ENCODE peak calls at places on chromosomes 6 and 20, in five cellular contexts. One of them, this sample, is unnamed.

GRCh38 chr20:45924391-45925261 is 9.9 kb upstream of the PCIF1 start:
- DNase-seq in K562: no peak
- DNase-seq in A549: no peak
- DNase-seq in H1: no peak
- DNase-seq in HepG2: peak
- DNase-seq in this sample: no peak

GRCh38 chr6:164185342-164185920 is 770.9 kb downstream of the QKI start:
- DNase-seq in K562: no peak
- DNase-seq in A549: no peak
- DNase-seq in H1: no peak
- DNase-seq in HepG2: no peak
- DNase-seq in this sample: no peak

GRCh38 chr20:64100566-64100888 is 6.8 kb downstream of the NPBWR2 start:
- DNase-seq in K562: no peak
- DNase-seq in A549: no peak
- DNase-seq in H1: no peak
- DNase-seq in HepG2: no peak
- DNase-seq in this sample: no peak

GRCh38 chr6:36374956-36375355 is 12.5 kb downstream of the ETV7 start:
- DNase-seq in K562: no peak
- DNase-seq in A549: no peak
- DNase-seq in H1: no peak
- DNase-seq in HepG2: no peak
- DNase-seq in this sample: no peak

GRCh38 chr20:58642465-58642864 is 8.6 kb upstream of the STX16 start:
- DNase-seq in K562: no peak
- DNase-seq in A549: no peak
- DNase-seq in H1: no peak
- DNase-seq in HepG2: no peak
- DNase-seq in this sample: no peak

GRCh38 chr6:84645563-84646266 is 118.7 kb downstream of the TBX18 start:
- DNase-seq in K562: no peak
- DNase-seq in A549: no peak
- DNase-seq in H1: no peak
- DNase-seq in HepG2: no peak
- DNase-seq in this sample: no peak

GRCh38 chr6:36659271-36659670 is 19.2 kb upstream of the CDKN1A start:
- DNase-seq in K562: no peak
- DNase-seq in A549: no peak
- DNase-seq in H1: no peak
- DNase-seq in HepG2: no peak
- DNase-seq in this sample: no peak

GRCh38 chr6:139882234-139882633 is 507.8 kb upstream of the CITED2 start:
- DNase-seq in K562: no peak
- DNase-seq in A549: no peak
- DNase-seq in H1: no peak
- DNase-seq in HepG2: no peak
- DNase-seq in this sample: no peak

GRCh38 chr6:128303870-128304269 is 216.5 kb downstream of the PTPRK start:
- DNase-seq in K562: no peak
- DNase-seq in A549: no peak
- DNase-seq in H1: no peak
- DNase-seq in HepG2: no peak
- DNase-seq in this sample: no peak

GRCh38 chr6:169324661-169325459 is 71.2 kb upstream of the THBS2 start:
- DNase-seq in K562: no peak
- DNase-seq in A549: no peak
- DNase-seq in H1: no peak
- DNase-seq in HepG2: no peak
- DNase-seq in this sample: no peak

GRCh38 chr6:159101656-159102055 is 56.9 kb upstream of the TAGAP start:
- DNase-seq in K562: no peak
- DNase-seq in A549: no peak
- DNase-seq in H1: no peak
- DNase-seq in HepG2: no peak
- DNase-seq in this sample: no peak

GRCh38 chr6:69732640-69733039 is 64.2 kb downstream of the LMBRD1 start:
- DNase-seq in K562: peak
- DNase-seq in A549: no peak
- DNase-seq in H1: no peak
- DNase-seq in HepG2: no peak
- DNase-seq in this sample: peak

GRCh38 chr20:63533871-63534393 is 3.2 kb downstream of the PTK6 start:
- DNase-seq in K562: no peak
- DNase-seq in A549: no peak
- DNase-seq in H1: no peak
- DNase-seq in HepG2: no peak
- DNase-seq in this sample: no peak

GRCh38 chr6:5950448-5950847 is 56.3 kb downstream of the NRN1 start:
- DNase-seq in K562: peak
- DNase-seq in A549: peak
- DNase-seq in H1: no peak
- DNase-seq in HepG2: no peak
- DNase-seq in this sample: no peak

GRCh38 chr6:141562181-141562800 is 570.4 kb upstream of the GJE1 start:
- DNase-seq in K562: peak
- DNase-seq in A549: no peak
- DNase-seq in H1: no peak
- DNase-seq in HepG2: no peak
- DNase-seq in this sample: no peak

GRCh38 chr6:101110814-101111213 is 229.7 kb upstream of the ASCC3 start:
- DNase-seq in K562: no peak
- DNase-seq in A549: no peak
- DNase-seq in H1: no peak
- DNase-seq in HepG2: no peak
- DNase-seq in this sample: no peak
- TF ChIP-seq KDM1A in K562: no peak
- TF ChIP-seq KDM1A in A549: no peak
- TF ChIP-seq KDM1A in H1: no peak
- TF ChIP-seq KDM1A in HepG2: no peak
- TF ChIP-seq KDM1A in this sample: no peak

DNA sequence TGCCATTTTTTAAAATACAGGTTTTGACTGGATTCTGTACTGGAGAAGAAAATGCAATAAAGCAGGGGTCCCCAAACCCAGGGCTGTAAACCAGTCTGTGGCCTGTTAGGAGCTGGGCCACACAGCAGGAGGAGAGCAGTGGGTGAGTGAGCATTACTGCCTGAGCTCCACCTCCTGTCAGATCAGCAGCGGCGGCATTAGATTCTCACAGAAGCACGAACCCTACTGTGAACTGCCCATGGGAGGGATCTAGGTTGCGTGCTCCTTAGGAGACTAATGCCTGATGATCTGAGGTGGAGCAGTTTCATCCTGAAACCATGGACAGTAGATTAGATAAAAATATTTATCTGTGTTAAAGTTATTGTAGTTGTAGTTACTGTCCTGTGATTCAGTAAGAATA is 21.1 kb upstream of the FBXO9 start:
- DNase-seq in K562: no peak
- DNase-seq in A549: no peak
- DNase-seq in H1: no peak
- DNase-seq in HepG2: no peak
- DNase-seq in this sample: no peak
- TF ChIP-seq KDM1A in K562: no peak
- TF ChIP-seq KDM1A in A549: no peak
- TF ChIP-seq KDM1A in H1: no peak
- TF ChIP-seq KDM1A in HepG2: no peak
- TF ChIP-seq KDM1A in this sample: no peak

DNA sequence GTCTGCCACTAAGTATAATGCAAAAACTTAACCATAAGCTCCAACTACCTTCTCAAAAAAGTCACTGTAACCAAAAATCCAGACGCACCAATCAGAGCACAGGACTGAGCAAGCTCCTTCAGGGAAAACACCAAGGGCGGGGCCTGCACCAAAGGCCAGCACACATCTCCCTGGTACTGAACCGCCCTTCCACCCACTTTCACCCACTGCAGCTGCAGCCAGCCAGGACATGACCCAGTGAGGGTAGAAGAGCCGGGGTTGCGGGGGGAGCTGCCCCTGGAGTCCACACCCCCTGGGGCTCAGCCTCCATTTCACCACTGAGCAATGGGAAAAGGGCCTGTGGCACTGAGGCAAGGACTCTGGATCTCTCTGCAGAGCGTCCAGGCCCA is 54.3 kb downstream of the TAF4 start:
- DNase-seq in K562: no peak
- DNase-seq in A549: no peak
- DNase-seq in H1: no peak
- DNase-seq in HepG2: no peak
- DNase-seq in this sample: no peak
- TF ChIP-seq KDM1A in K562: no peak
- TF ChIP-seq KDM1A in A549: no peak
- TF ChIP-seq KDM1A in H1: no peak
- TF ChIP-seq KDM1A in HepG2: no peak
- TF ChIP-seq KDM1A in this sample: no peak

DNA sequence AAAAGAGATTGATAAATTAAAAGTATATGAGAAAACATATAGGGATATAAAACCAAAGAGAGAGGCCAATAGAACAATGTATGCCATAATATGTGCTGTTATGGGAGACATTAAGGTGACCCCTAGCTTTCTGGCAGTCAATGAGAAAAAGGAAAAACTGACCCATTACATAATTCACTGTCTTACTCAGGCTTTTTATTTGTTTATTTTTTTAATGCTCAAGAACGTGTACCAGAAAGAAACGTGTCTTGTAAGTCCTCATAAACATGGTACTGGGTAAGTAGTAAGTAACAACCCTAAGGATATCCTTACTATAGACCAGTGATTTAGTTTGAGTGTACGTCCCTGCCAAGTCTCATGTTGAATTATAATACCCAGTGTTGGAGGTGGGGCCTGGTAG is 160.8 kb upstream of the PHACTR1 start:
- DNase-seq in K562: no peak
- DNase-seq in A549: no peak
- DNase-seq in H1: no peak
- DNase-seq in HepG2: no peak
- DNase-seq in this sample: no peak
- TF ChIP-seq KDM1A in K562: no peak
- TF ChIP-seq KDM1A in A549: no peak
- TF ChIP-seq KDM1A in H1: no peak
- TF ChIP-seq KDM1A in HepG2: no peak
- TF ChIP-seq KDM1A in this sample: no peak

DNA sequence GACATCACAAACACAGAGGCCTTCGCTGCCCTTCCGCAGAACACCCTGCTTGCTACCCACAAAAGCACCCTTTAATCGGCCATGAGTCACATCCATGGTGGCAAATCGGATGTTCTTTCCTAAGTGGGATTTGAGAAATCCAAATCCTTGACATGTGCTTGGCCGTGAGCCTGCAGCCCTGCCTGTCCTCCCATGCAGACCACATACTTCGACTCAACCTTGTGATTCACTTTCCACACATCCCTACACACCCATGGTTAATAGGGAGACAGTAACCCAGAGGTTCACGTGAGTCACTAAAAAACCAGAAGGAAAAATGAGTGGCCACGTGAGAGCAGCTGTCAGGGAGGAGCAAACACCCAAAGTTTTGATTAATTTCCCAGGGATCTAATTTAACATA is 19.4 kb downstream of the RAMACL start:
- DNase-seq in K562: no peak
- DNase-seq in A549: no peak
- DNase-seq in H1: no peak
- DNase-seq in HepG2: no peak
- DNase-seq in this sample: no peak
- TF ChIP-seq KDM1A in K562: no peak
- TF ChIP-seq KDM1A in A549: no peak
- TF ChIP-seq KDM1A in H1: no peak
- TF ChIP-seq KDM1A in HepG2: no peak
- TF ChIP-seq KDM1A in this sample: no peak

This sample was measured in GM12878.